ENCODE peak calls at places on chromosomes 7 and 10, in six cellular contexts. D is prostate gland, G is left ventricle myocardium inferior, Y is fibroblast of lung, B is gastrocnemius medialis, C is Caco-2. I is an unnamed sample. For H3K9me3, the result is how much of the 10 kb centered on the place peaks cover.

GRCh38 chr7:96636342-96636865 is 73.2 kb downstream of the SEM1 start:
- DNase-seq in D (no peak), G (no peak), Y (peak), B (no peak), C (no peak), I (no peak)

GRCh38 chr10:124792998-124793352 is 1.3 kb upstream of the EEF1AKMT2 start:
- DNase-seq in D (no peak), G (no peak), Y (no peak), B (no peak), C (no peak), I (no peak)

GRCh38 chr7:147722119-147722518 is 868.4 kb upstream of the C7orf33 start:
- DNase-seq in D (no peak), G (no peak), Y (no peak), B (no peak), C (no peak), I (no peak)

GRCh38 chr7:146956853-146957252 is 840.3 kb downstream of the CNTNAP2 start:
- DNase-seq in D (no peak), G (no peak), Y (peak), B (no peak), C (no peak), I (no peak)

GRCh38 chr10:100403734-100404133 is 56.7 kb downstream of the SCD start:
- DNase-seq in D (no peak), G (no peak), Y (no peak), B (no peak), C (no peak), I (no peak)

GRCh38 chr10:5594271-5595036 is 69.7 kb downstream of the CALML3 start:
- DNase-seq in D (no peak), G (no peak), Y (peak), B (no peak), C (no peak), I (no peak)

GRCh38 chr7:135245826-135246825 is 12.5 kb downstream of the STRA8 start:
- DNase-seq in D (no peak), G (no peak), Y (no peak), B (no peak), C (no peak), I (no peak)

GRCh38 chr10:7541137-7542087 is 125.4 kb downstream of the ITIH5 start:
- DNase-seq in D (no peak), G (peak), Y (peak), B (no peak), C (peak), I (no peak)

GRCh38 chr7:150945853-150946825 is 32.0 kb downstream of the KCNH2 start:
- DNase-seq in D (no peak), G (peak), Y (peak), B (no peak), C (no peak), I (no peak)

GRCh38 chr7:30594055-30594539 is 581 bp upstream of the GARS1 start:
- DNase-seq in D (peak), G (peak), Y (peak), B (peak), C (peak), I (no peak)

GRCh38 chr7:49876202-49876601 is 102.8 kb downstream of the VWC2 start:
- DNase-seq in D (no peak), G (no peak), Y (no peak), B (no peak), C (no peak), I (no peak)

GRCh38 chr7:150946826-150947750 is 31.0 kb downstream of the KCNH2 start:
- DNase-seq in D (no peak), G (no peak), Y (no peak), B (no peak), C (no peak), I (no peak)

GRCh38 chr10:62585211-62585758 is 211.1 kb downstream of the ZNF365 start:
- DNase-seq in D (no peak), G (peak), Y (peak), B (no peak), C (no peak), I (no peak)

GRCh38 chr7:117666019-117666418 is 186.2 kb downstream of the CFTR start:
- DNase-seq in D (no peak), G (no peak), Y (peak), B (no peak), C (peak), I (no peak)

GRCh38 chr7:105285118-105285874 is 103.4 kb downstream of the SRPK2 start:
- DNase-seq in D (no peak), G (no peak), Y (no peak), B (no peak), C (no peak), I (no peak)

GRCh38 chr7:80859272-80859970 is 59.4 kb downstream of the SEMA3C start:
- DNase-seq in D (peak), G (peak), Y (peak), B (peak), C (no peak), I (no peak)

GRCh38 chr7:84693483-84693882 is 493.4 kb downstream of the SEMA3D start:
- DNase-seq in D (no peak), G (no peak), Y (peak), B (no peak), C (no peak), I (no peak)

GRCh38 chr7:71267734-71268133 is 135.8 kb downstream of the GALNT17 start:
- DNase-seq in D (no peak), G (no peak), Y (no peak), B (no peak), C (no peak), I (no peak)

GRCh38 chr10:97923057-97923456 is 73.4 kb downstream of the GOLGA7B start:
- DNase-seq in D (no peak), G (no peak), Y (no peak), B (no peak), C (no peak), I (no peak)

GRCh38 chr7:123041085-123041484 is 45.6 kb upstream of the TAS2R16 start:
- DNase-seq in D (no peak), G (no peak), Y (peak), B (no peak), C (no peak), I (no peak)

GRCh38 chr7:129785457-129786178 is 167.1 kb downstream of the UBE2H start:
- DNase-seq in D (no peak), G (no peak), Y (no peak), B (no peak), C (no peak), I (no peak)

GRCh38 chr10:44356139-44357115 is 28.5 kb downstream of the CXCL12 start:
- DNase-seq in D (no peak), G (no peak), Y (no peak), B (no peak), C (no peak), I (no peak)

GRCh38 chr7:332020-332517 is 42.1 kb downstream of the FOXL3 start:
- DNase-seq in D (no peak), G (no peak), Y (no peak), B (no peak), C (no peak), I (no peak)

GRCh38 chr10:3324572-3324971 is 152.0 kb upstream of the PITRM1 start:
- DNase-seq in D (no peak), G (no peak), Y (no peak), B (no peak), C (no peak), I (no peak)

GRCh38 chr7:100801833-100802568 is 25.3 kb downstream of the EPHB4 start:
- DNase-seq in D (peak), G (peak), Y (peak), B (no peak), C (peak), I (no peak)

GRCh38 chr10:95503526-95503925 is 57.6 kb downstream of the SORBS1 start:
- DNase-seq in D (no peak), G (no peak), Y (no peak), B (no peak), C (no peak), I (no peak)

GRCh38 chr10:122558452-122558851 is 2.1 kb upstream of the DMBT1 start:
- DNase-seq in D (no peak), G (no peak), Y (no peak), B (no peak), C (no peak), I (no peak)

GRCh38 chr7:79876769-79877362 is 257.8 kb upstream of the GNAI1 start:
- DNase-seq in D (no peak), G (no peak), Y (peak), B (no peak), C (no peak), I (no peak)

GRCh38 chr10:124119933-124120332 is 26.5 kb upstream of the CHST15 start:
- DNase-seq in D (no peak), G (peak), Y (no peak), B (no peak), C (no peak), I (no peak)

GRCh38 chr10:4677296-4678021 is 148.5 kb upstream of the AKR1E2 start:
- DNase-seq in D (no peak), G (no peak), Y (peak), B (no peak), C (no peak), I (no peak)

GRCh38 chr7:100127866-100128601 is 1.3 kb downstream of the MBLAC1 start:
- DNase-seq in D (no peak), G (no peak), Y (no peak), B (no peak), C (peak), I (no peak)

DNA sequence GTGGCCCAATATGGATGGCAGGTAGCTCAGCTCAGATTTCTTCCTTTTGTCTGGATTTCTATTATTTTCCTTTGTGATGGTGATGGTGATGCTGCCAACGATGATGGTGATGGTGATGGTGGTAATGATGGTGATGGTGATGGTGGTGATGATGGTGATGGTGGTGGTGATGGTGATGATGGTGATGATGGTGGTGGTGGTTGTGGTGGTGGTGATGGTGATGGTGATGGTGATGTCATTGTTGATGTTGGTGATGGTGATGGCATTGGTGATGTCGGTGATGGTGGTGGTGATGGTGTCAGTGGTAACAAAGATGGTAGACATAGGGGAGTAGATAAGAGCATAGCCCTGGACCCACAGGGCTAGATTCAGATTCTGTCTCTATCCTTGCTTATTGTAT is 25.4 kb downstream of the TTYH3 start:
- DNase-seq in D (no peak), G (no peak), Y (no peak), B (no peak), C (no peak), I (no peak)
- H3K9me3 ChIP-seq in D (under half), G (under half), Y (under half), B (under half), C (under half), I (under half)

GRCh38 chr7:63071396-63071795 is 927.3 kb upstream of the ZNF722 start:
- DNase-seq in D (no peak), G (no peak), Y (no peak), B (no peak), C (no peak), I (no peak)
- H3K9me3 ChIP-seq in D (under half), G (half or more), Y (under half), B (under half), C (under half), I (under half)

DNA sequence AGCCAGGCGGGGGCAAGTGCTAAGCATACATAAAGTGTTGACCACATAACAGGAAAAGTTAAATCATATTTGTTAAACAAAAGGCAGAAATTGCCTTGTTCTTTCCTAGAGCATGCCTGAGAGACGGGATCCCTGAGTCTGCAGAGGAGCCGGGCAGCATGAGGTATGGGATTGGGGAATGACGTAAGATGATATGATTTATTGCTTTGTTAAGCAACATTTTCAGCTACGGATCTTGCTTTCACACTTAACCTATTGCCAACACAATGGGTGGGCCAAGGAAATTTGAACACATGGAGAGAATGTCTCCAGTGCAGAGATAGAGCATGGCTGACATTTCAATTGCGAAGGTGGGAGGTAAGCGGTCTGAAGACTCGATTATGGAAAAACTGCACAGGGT is 76.7 kb downstream of the EMX2 start:
- DNase-seq in D (no peak), G (no peak), Y (no peak), B (no peak), C (no peak), I (no peak)
- H3K9me3 ChIP-seq in D (under half), G (under half), Y (under half), B (under half), C (under half), I (under half)

GRCh38 chr7:76358053-76358477 is 726 bp downstream of the YWHAG start:
- DNase-seq in D (peak), G (peak), Y (no peak), B (peak), C (peak), I (peak)

GRCh38 chr7:76356823-76357222 is 2.0 kb downstream of the YWHAG start:
- DNase-seq in D (no peak), G (no peak), Y (peak), B (no peak), C (no peak), I (no peak)

GRCh38 chr7:76357379-76358052 is 1.3 kb downstream of the YWHAG start:
- DNase-seq in D (no peak), G (no peak), Y (no peak), B (no peak), C (no peak), I (no peak)

GRCh38 chr7:76358478-76359110 is at the start of gene YWHAG:
- DNase-seq in D (peak), G (peak), Y (peak), B (peak), C (peak), I (peak)

DNA sequence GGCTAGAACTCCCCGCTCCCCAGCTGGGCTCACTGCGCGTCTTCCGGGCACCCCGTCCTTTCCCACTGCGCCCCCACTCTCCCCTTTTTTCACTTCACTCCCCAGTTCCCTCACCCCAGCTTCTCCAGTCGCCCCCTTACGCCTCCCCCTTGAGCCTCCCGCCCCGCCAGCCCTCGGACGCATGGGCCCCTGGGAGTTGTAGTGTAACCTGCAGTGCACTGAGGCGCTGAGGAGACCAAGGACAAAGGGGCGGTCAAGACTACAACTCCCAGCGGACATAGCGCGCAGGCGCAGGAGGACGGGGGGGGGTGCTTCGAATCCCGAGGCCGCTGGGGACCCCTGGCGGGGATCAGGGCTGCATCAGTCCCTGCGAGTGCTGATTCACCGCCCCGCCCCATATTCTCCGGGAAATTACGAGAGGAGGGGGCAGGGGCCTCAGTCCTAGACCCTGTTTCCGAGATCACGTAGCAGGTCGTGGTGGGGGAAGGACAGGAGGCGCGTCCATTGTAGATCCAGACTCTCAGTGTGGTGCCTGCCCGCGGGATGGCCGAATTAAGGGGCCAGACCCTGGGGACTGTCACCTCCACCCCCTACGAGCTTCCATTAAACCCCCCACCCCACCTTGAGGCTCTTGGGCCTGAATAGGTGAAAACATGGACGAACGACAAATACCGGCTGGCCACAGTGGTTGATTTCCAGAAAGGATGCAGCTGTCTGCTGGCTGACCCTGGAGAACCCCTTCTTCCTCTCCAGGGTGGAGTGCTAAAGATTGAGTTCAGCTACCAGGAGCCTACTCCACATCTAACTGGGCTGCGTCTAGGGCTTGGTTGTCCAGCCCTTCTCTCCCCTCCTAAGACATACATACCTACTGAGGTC is 558 bp upstream of the YWHAG start:
- DNase-seq in D (peak), G (peak), Y (peak), B (peak), C (peak), I (peak)
- H3K9me3 ChIP-seq in D (under half), G (under half), Y (under half), B (under half), C (under half), I (under half)

GRCh38 chr7:63047061-63047460 is 951.6 kb upstream of the ZNF722 start:
- DNase-seq in D (no peak), G (no peak), Y (no peak), B (no peak), C (no peak), I (no peak)
- H3K9me3 ChIP-seq in D (under half), G (under half), Y (under half), B (under half), C (under half), I (under half)

DNA sequence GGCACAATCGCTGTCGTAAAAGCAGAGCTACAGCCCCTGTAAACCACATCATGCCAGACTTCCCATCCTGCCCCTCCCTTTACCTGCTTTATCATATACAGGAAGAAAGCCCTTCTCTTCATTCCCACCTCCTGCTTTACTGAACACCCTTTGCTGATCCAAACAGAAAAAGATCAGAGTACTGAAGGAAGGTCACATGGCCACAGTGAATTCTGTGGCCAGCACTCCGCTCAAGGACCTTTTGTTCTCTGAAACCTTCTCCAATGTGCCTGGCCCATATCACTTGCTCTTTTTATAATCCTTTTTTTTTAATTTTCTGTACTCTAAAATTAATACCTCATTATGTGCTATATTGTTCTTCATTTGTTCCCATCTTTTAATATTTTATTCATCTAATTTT is 108.8 kb upstream of the LRGUK start:
- DNase-seq in D (no peak), G (no peak), Y (no peak), B (no peak), C (no peak), I (no peak)
- H3K9me3 ChIP-seq in D (under half), G (under half), Y (under half), B (under half), C (under half), I (under half)

I was measured in CD8-positive, alpha-beta T cell.